ENCODE peak calls at places on chromosomes 4 and X, in seven cellular contexts. X, I, W, R, M, N and L are unnamed samples.

GRCh38 chrX:45322382-45322781 is 121.7 kb upstream of the DIPK2B start:
- DNase-seq in X (peak; percentile 34), I (peak; percentile 44), W (peak; percentile 12), R (peak; percentile 83), M (peak; percentile 81), N (no peak), L (peak; percentile 64)

GRCh38 chr4:139814285-139815015 is 148.8 kb downstream of the MGST2 start:
- DNase-seq in X (no peak), I (no peak), W (no peak), R (peak; percentile 41), M (no peak), N (no peak), L (no peak)

GRCh38 chr4:72300126-72300525 is 268.3 kb downstream of the NPFFR2 start:
- DNase-seq in X (no peak), I (no peak), W (no peak), R (no peak), M (no peak), N (no peak), L (no peak)

GRCh38 chrX:120753413-120754251 is 122.0 kb downstream of the CT47B1 start:
- DNase-seq in X (peak; percentile 19), I (no peak), W (no peak), R (no peak), M (no peak), N (no peak), L (no peak)

GRCh38 chrX:29652484-29652883 is 562.9 kb upstream of the MAGEB2 start:
- DNase-seq in X (no peak), I (no peak), W (no peak), R (peak; percentile 82), M (no peak), N (no peak), L (no peak)

GRCh38 chr4:76867880-76868655 is 29.9 kb downstream of the SOWAHB start:
- DNase-seq in X (peak; percentile 92), I (peak; percentile 51), W (no peak), R (no peak), M (peak; percentile 12), N (no peak), L (no peak)

GRCh38 chr4:16993966-16994840 is 95.8 kb upstream of the LDB2 start:
- DNase-seq in X (no peak), I (no peak), W (no peak), R (no peak), M (no peak), N (no peak), L (no peak)

GRCh38 chr4:24686866-24687672 is 102.7 kb upstream of the DHX15 start:
- DNase-seq in X (peak; percentile 66), I (peak; percentile 66), W (peak; percentile 36), R (no peak), M (peak; percentile 27), N (peak; percentile 87), L (no peak)

GRCh38 chr4:39452860-39453587 is 5.7 kb downstream of the RPL9 start:
- DNase-seq in X (no peak), I (no peak), W (no peak), R (no peak), M (no peak), N (no peak), L (no peak)
- TF ChIP-seq POLR2A in X (no peak), I (no peak), W (no peak), R (no peak), M (no peak), N (no peak), L (no peak)

GRCh38 chr4:170214101-170214500 is 124.3 kb upstream of the AADAT start:
- DNase-seq in X (no peak), I (no peak), W (no peak), R (no peak), M (no peak), N (no peak), L (no peak)

DNA sequence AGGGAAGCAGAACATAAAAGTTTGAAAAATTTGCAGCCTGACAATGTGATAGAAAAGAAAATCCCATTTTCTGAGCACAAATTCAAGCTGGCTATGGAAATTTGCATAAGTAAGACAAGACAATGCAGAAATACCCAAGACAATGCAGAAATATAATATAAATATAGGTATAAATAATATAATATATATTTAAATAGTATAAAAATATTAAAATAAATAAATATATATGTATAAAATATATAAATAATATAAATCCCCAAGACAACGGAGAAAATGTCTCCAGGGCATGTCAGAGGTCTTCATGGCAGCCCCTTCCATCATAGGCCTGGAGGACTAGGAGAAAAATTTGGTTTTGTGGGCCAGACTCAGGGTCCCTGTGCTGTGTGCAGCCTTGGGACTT is 125.0 kb upstream of the AADAT start:
- DNase-seq in X (no peak), I (no peak), W (no peak), R (no peak), M (no peak), N (no peak), L (no peak)
- H3K9me3 ChIP-seq in X (peaks cover 2% of the 10 kb centered on the region), I (peaks cover 64% of the 10 kb centered on the region), W (no peaks in the 10 kb centered on the region), R (peaks cover 4% of the 10 kb centered on the region), M (no peaks in the 10 kb centered on the region), N (peaks cover 22% of the 10 kb centered on the region), L (no peaks in the 10 kb centered on the region)

DNA sequence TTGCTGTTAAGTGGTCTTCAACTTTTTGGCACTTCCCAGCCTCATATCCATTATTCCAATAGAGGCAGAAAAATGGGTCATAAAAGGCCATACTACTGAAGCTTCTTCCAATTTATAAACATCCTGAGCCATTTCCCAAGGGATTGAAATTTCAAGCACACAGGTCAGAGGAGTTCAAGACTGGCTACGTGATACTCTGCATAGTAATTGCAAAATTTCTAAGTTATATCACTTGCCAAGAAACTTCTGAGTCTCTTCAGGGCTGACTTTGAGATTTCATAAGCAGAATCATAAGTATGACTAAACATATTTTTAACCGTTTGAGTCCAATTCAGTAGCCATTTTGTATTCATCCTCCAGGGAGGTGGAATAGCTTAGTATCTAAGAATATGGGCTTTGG is 75.6 kb upstream of the RXFP1 start:
- DNase-seq in X (no peak), I (no peak), W (no peak), R (peak; percentile 79), M (peak; percentile 44), N (no peak), L (no peak)
- H3K27ac ChIP-seq in X (no peak overlapping the region), I (no peak overlapping the region), W (no peak overlapping the region), R (peak overlapping the region; percentile 76), M (no peak overlapping the region), N (no peak overlapping the region), L (no peak overlapping the region)

DNA sequence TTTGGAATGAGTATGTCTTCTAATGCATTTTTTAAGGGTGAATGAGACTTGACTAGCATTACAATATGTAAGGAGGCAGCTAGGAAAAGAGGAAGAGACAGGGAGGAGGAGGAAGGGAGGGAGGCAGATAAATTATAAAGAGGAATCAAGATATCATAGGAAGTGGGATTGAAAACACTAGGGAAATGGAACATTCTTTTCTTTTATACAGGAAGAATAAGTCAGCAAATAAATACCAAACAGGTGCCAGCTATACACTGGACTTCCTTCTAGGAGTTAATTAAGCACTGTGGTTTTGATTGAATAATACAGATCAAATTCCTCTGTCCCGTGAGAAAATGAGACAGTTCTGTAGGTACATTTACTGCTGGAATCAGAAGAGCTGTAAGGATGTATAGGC is 78.6 kb downstream of the PACRGL start:
- DNase-seq in X (no peak), I (no peak), W (no peak), R (no peak), M (no peak), N (no peak), L (no peak)
- TF ChIP-seq POLR2A in X (no peak), I (no peak), W (no peak), R (no peak), M (no peak), N (no peak), L (no peak)

GRCh38 chr4:404006-404405 is 66.4 kb downstream of the ZNF141 start:
- DNase-seq in X (no peak), I (no peak), W (no peak), R (no peak), M (no peak), N (no peak), L (no peak)
- H3K9me3 ChIP-seq in X (peaks cover 18% of the 10 kb centered on the region), I (peaks cover 94% of the 10 kb centered on the region), W (no peaks in the 10 kb centered on the region), R (peaks cover 32% of the 10 kb centered on the region), M (peaks cover 8% of the 10 kb centered on the region), N (peaks cover 89% of the 10 kb centered on the region), L (peaks cover 49% of the 10 kb centered on the region)

DNA sequence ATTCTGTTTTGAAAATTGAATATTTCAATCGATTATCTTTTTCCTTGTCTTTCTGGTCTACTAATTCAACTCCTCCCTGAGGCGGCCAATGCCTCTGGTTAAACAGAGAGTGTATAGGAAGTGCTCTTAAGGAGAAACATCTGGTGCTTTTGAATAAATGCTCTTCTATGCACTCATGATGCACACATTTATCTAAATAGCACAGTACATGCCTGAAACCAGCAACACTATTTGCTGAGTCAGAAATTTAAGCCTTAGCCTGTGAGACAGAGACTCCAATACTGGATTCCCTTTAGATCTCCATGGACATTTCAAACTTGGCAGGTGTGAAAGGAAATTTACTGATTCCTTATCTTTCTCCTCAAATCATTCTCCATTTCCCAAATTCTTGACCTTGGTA is 118.6 kb downstream of the SLIT2 start:
- DNase-seq in X (no peak), I (no peak), W (no peak), R (peak; percentile 85), M (no peak), N (no peak), L (no peak)
- H3K27ac ChIP-seq in X (no peak overlapping the region), I (no peak overlapping the region), W (no peak overlapping the region), R (no peak overlapping the region), M (no peak overlapping the region), N (no peak overlapping the region), L (no peak overlapping the region)